ENCODE peak calls at places on chromosomes 4 and X, in seven cellular contexts. One of them, this sample, is unnamed.

GRCh38 chr4:76563804-76564468 is 128.9 kb downstream of the SHROOM3 start:
- DNase-seq in type B pancreatic cell: no peak
- DNase-seq in T-helper 9 cell: no peak
- DNase-seq in NCI-H187 treated with DMSO at 0.1 percent for 48 hours: no peak
- DNase-seq in NT2/D1: no peak
- DNase-seq in NCI-H1417: no peak
- DNase-seq in AML-193: no peak
- DNase-seq in this sample: no peak

GRCh38 chr4:144721994-144722393 is 76.0 kb downstream of the HHIP start:
- DNase-seq in AML-193: no peak
- DNase-seq in NCI-H1417: no peak
- DNase-seq in type B pancreatic cell: no peak
- DNase-seq in T-helper 9 cell: no peak
- DNase-seq in NT2/D1: no peak
- DNase-seq in NCI-H187 treated with DMSO at 0.1 percent for 48 hours: no peak
- DNase-seq in this sample: no peak

GRCh38 chr4:85127653-85128052 is 161.2 kb upstream of the WDFY3 start:
- DNase-seq in NT2/D1: no peak
- DNase-seq in AML-193: no peak
- DNase-seq in NCI-H187 treated with DMSO at 0.1 percent for 48 hours: no peak
- DNase-seq in type B pancreatic cell: no peak
- DNase-seq in NCI-H1417: no peak
- DNase-seq in T-helper 9 cell: no peak
- DNase-seq in this sample: peak; percentile 32

GRCh38 chr4:110735691-110736090 is 112.8 kb upstream of the PITX2 start:
- DNase-seq in NT2/D1: no peak
- DNase-seq in type B pancreatic cell: no peak
- DNase-seq in T-helper 9 cell: no peak
- DNase-seq in AML-193: no peak
- DNase-seq in NCI-H187 treated with DMSO at 0.1 percent for 48 hours: no peak
- DNase-seq in NCI-H1417: no peak
- DNase-seq in this sample: no peak

GRCh38 chrX:2449135-2449886 is 51.5 kb downstream of the DHRSX start:
- DNase-seq in AML-193: no peak
- DNase-seq in T-helper 9 cell: no peak
- DNase-seq in NCI-H187 treated with DMSO at 0.1 percent for 48 hours: no peak
- DNase-seq in NT2/D1: no peak
- DNase-seq in type B pancreatic cell: no peak
- DNase-seq in NCI-H1417: no peak
- DNase-seq in this sample: no peak

GRCh38 chr4:73442275-73442674 is 6.3 kb downstream of the AFP start:
- DNase-seq in NCI-H187 treated with DMSO at 0.1 percent for 48 hours: no peak
- DNase-seq in NT2/D1: no peak
- DNase-seq in T-helper 9 cell: no peak
- DNase-seq in AML-193: no peak
- DNase-seq in NCI-H1417: no peak
- DNase-seq in type B pancreatic cell: no peak
- DNase-seq in this sample: no peak

GRCh38 chr4:122156819-122157218 is 4.7 kb downstream of the BLTP1 start:
- DNase-seq in NCI-H1417: no peak
- DNase-seq in NCI-H187 treated with DMSO at 0.1 percent for 48 hours: no peak
- DNase-seq in T-helper 9 cell: no peak
- DNase-seq in AML-193: peak; percentile 13
- DNase-seq in type B pancreatic cell: no peak
- DNase-seq in NT2/D1: no peak
- DNase-seq in this sample: no peak

GRCh38 chrX:120213438-120214265 is 37.0 kb upstream of the ZBTB33 start:
- DNase-seq in AML-193: peak; percentile 20
- DNase-seq in T-helper 9 cell: peak; percentile 38
- DNase-seq in NT2/D1: peak; percentile 64
- DNase-seq in type B pancreatic cell: no peak
- DNase-seq in NCI-H1417: peak; percentile 48
- DNase-seq in NCI-H187 treated with DMSO at 0.1 percent for 48 hours: peak; percentile 0
- DNase-seq in this sample: peak; percentile 1

GRCh38 chr4:99845708-99846469 is 29.3 kb downstream of the DAPP1 start:
- DNase-seq in NT2/D1: no peak
- DNase-seq in T-helper 9 cell: no peak
- DNase-seq in NCI-H1417: peak; percentile 4
- DNase-seq in NCI-H187 treated with DMSO at 0.1 percent for 48 hours: no peak
- DNase-seq in AML-193: no peak
- DNase-seq in type B pancreatic cell: no peak
- DNase-seq in this sample: no peak